ENCODE peak calls at places on chromosomes 4 and X, in seven cellular contexts. T is uterus; X is endodermal cell; E is naive thymus-derived CD4-positive, alpha-beta T cell; Z is RWPE2; I is BE2C; N is GM12878. Y is an unnamed sample.

GRCh38 chr4:54176202-54176601 is 52.9 kb upstream of the PDGFRA start:
- DNase-seq in T (no peak), X (no peak), E (no peak), Z (no peak), I (no peak), N (no peak), Y (no peak)

GRCh38 chrX:51852096-51852495 is 41.3 kb upstream of the MAGED1 start:
- DNase-seq in T (no peak), X (peak; percentile 39), E (no peak), Z (no peak), I (no peak), N (no peak), Y (no peak)

GRCh38 chr4:112377127-112377635 is 80.0 kb downstream of the ALPK1 start:
- DNase-seq in T (no peak), X (no peak), E (no peak), Z (no peak), I (no peak), N (no peak), Y (no peak)

GRCh38 chr4:6595897-6596537 is 21.0 kb downstream of the MAN2B2 start:
- DNase-seq in T (no peak), X (peak; percentile 86), E (no peak), Z (no peak), I (no peak), N (no peak), Y (no peak)

GRCh38 chr4:122633211-122633610 is 12.3 kb upstream of the IL21 start:
- DNase-seq in T (no peak), X (no peak), E (no peak), Z (no peak), I (no peak), N (no peak), Y (no peak)

GRCh38 chr4:78347527-78347926 is 204.0 kb upstream of the ANXA3 start:
- DNase-seq in T (no peak), X (no peak), E (no peak), Z (no peak), I (no peak), N (no peak), Y (no peak)

GRCh38 chr4:149518471-149518870 is 297.2 kb downstream of the IQCM start:
- DNase-seq in T (no peak), X (no peak), E (no peak), Z (no peak), I (no peak), N (no peak), Y (no peak)

GRCh38 chr4:75702919-75703411 is 21.4 kb upstream of the USO1 start:
- DNase-seq in T (no peak), X (no peak), E (no peak), Z (no peak), I (no peak), N (no peak), Y (no peak)

GRCh38 chrX:135543924-135544323 is 23.5 kb downstream of the INTS6L start:
- DNase-seq in T (no peak), X (peak; percentile 58), E (peak; percentile 19), Z (no peak), I (no peak), N (no peak), Y (no peak)

GRCh38 chrX:9291666-9292065 is 173.2 kb upstream of the TBL1X start:
- DNase-seq in T (no peak), X (peak; percentile 79), E (no peak), Z (no peak), I (no peak), N (no peak), Y (no peak)

GRCh38 chr4:55553442-55553841 is 6.7 kb upstream of the CLOCK start:
- DNase-seq in T (peak; percentile 80), X (peak; percentile 63), E (no peak), Z (no peak), I (no peak), N (no peak), Y (no peak)
- H3K4me3 ChIP-seq in T (peak overlapping the region; percentile 39), X (no peak overlapping the region), E (no peak overlapping the region), Z (no peak overlapping the region), I (no peak overlapping the region), N (peak overlapping the region; percentile 18), Y (no peak overlapping the region)

DNA sequence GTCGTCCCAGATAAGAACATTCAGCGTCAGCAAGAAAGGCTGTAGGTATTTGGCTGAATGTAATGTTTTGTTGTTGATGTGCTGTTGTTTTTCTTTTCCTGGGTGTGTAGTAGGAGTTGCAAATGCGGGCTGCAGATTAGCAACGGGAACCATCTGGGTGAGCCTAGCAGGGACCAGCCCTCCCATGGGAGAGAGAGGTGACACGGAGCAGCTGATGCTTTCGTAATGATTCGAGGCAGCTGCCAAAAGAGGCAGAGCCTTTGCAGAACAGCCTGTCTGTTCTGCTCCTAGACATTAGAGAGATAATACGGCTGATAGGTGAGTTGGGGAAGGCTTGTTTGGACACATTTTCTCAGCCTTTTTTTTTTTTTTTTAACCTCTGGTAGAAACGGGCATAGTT is 25.3 kb downstream of the ARSF start:
- DNase-seq in T (no peak), X (no peak), E (no peak), Z (no peak), I (peak; percentile 8), N (no peak), Y (no peak)
- H3K4me3 ChIP-seq in T (no peak overlapping the region), X (no peak overlapping the region), E (no peak overlapping the region), Z (no peak overlapping the region), I (no peak overlapping the region), N (no peak overlapping the region), Y (no peak overlapping the region)

GRCh38 chr4:140568507-140569306 is at the start of gene UCP1:
- DNase-seq in T (no peak), X (peak; percentile 85), E (no peak), Z (no peak), I (peak; percentile 32), N (no peak), Y (no peak)
- H3K4me3 ChIP-seq in T (peak within 1 kb of the TSS; percentile 23), X (peak within 1 kb of the TSS; percentile 78), E (peak within 1 kb of the TSS; percentile 17), Z (peak within 1 kb of the TSS; percentile 10), I (peak within 1 kb of the TSS; percentile 46), N (peak within 1 kb of the TSS; percentile 11), Y (no peak within 1 kb of the TSS)

GRCh38 chr4:35608205-35608604 is 636.1 kb downstream of the ARAP2 start:
- DNase-seq in T (no peak), X (no peak), E (no peak), Z (no peak), I (no peak), N (no peak), Y (no peak)

GRCh38 chr4:35604252-35604651 is 640.1 kb downstream of the ARAP2 start:
- DNase-seq in T (no peak), X (no peak), E (no peak), Z (no peak), I (no peak), N (no peak), Y (no peak)

GRCh38 chr4:35604724-35605123 is 639.6 kb downstream of the ARAP2 start:
- DNase-seq in T (no peak), X (no peak), E (no peak), Z (no peak), I (no peak), N (no peak), Y (no peak)
- H3K4me3 ChIP-seq in T (no peak overlapping the region), X (no peak overlapping the region), E (no peak overlapping the region), Z (no peak overlapping the region), I (no peak overlapping the region), N (no peak overlapping the region), Y (no peak overlapping the region)

GRCh38 chrX:128884430-128884829 is 638.9 kb downstream of the SMARCA1 start:
- DNase-seq in T (no peak), X (no peak), E (no peak), Z (no peak), I (no peak), N (no peak), Y (no peak)
- H3K4me3 ChIP-seq in T (no peak overlapping the region), X (no peak overlapping the region), E (no peak overlapping the region), Z (no peak overlapping the region), I (no peak overlapping the region), N (no peak overlapping the region), Y (no peak overlapping the region)

DNA sequence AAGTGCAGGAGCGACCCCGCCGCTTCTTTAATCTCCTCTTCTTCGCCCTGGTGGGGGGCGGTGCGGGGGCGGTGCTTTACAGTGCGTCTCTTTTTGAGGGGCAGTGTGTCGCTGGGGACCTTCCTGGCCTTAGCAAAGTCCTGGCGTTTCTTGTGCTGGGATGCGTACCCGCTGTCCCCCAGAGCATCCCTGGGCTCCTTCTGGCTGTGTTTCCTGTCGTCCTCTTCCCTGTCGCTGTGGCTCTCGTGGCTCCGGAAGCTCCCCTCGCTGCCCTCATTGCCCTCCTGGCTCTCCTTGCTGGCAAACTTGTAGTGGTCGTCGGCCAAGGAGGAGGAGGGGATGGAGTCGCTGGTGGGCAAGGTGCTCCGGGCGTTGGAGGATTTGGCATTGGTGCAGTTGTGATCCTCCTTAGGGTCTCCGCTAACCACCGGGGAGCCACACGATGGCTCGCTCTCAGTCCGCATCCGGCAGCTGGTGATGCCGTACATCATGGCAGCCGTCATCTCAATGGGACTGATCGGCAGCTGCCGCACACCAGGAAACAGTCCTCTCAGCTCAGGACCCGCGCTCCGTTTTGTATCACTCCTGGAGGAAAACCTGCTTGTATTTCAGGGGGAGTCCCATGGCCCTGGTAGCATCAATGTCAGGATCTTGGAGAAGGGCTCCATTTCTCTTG is 30.4 kb upstream of the TMSB15A start:
- DNase-seq in T (no peak), X (peak; percentile 28), E (no peak), Z (no peak), I (peak; percentile 40), N (no peak), Y (no peak)
- H3K4me3 ChIP-seq in T (no peak overlapping the region), X (no peak overlapping the region), E (peak overlapping the region; percentile 27), Z (no peak overlapping the region), I (peak overlapping the region; percentile 58), N (no peak overlapping the region), Y (no peak overlapping the region)

DNA sequence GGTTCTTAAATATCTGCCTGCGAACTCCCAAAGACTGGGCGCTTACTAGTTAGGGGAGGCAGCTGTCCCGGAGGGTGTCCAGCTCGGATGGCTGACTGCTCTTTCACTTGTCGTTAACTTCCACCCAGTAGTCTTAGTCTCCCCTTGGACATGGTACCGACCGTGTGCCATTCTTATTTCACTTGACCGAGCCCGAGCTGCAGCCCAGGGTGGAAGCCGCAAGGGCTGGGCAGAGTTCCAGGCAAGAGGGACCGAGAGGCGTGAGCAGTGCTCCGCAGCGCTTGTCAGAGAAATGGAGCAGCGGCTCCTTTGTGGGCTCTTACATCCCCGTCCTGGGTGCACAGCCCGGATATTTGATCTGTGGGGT is 347 bp upstream of the SLITRK2 start:
- DNase-seq in T (no peak), X (peak; percentile 68), E (no peak), Z (no peak), I (no peak), N (no peak), Y (no peak)
- H3K4me3 ChIP-seq in T (peak overlapping the region; percentile 14), X (no peak overlapping the region), E (no peak overlapping the region), Z (no peak overlapping the region), I (no peak overlapping the region), N (no peak overlapping the region), Y (no peak overlapping the region)

GRCh38 chr4:176469546-176469945 is 149.8 kb downstream of the SPCS3 start:
- DNase-seq in T (no peak), X (no peak), E (no peak), Z (no peak), I (no peak), N (no peak), Y (no peak)

GRCh38 chr4:176475091-176475490 is 155.3 kb downstream of the SPCS3 start:
- DNase-seq in T (no peak), X (no peak), E (no peak), Z (no peak), I (no peak), N (no peak), Y (no peak)

GRCh38 chr4:176464748-176465147 is 145.0 kb downstream of the SPCS3 start:
- DNase-seq in T (no peak), X (no peak), E (no peak), Z (no peak), I (no peak), N (peak; percentile 54), Y (no peak)

GRCh38 chr4:176467011-176467410 is 147.2 kb downstream of the SPCS3 start:
- DNase-seq in T (no peak), X (no peak), E (no peak), Z (no peak), I (no peak), N (no peak), Y (no peak)

GRCh38 chr4:176470671-176471070 is 150.9 kb downstream of the SPCS3 start:
- DNase-seq in T (no peak), X (no peak), E (no peak), Z (no peak), I (no peak), N (no peak), Y (no peak)
- H3K4me3 ChIP-seq in T (no peak overlapping the region), X (no peak overlapping the region), E (no peak overlapping the region), Z (no peak overlapping the region), I (no peak overlapping the region), N (no peak overlapping the region), Y (no peak overlapping the region)

Y was measured in Jurkat, Clone E6-1.